ENCODE peak calls at places on chromosomes 2 and 18, in ten cellular contexts. M is GDM1; J is activated CD4-positive, CD25-positive, alpha-beta regulatory T cell; H is activated T-helper 1 cell treated with anti-CD3 and anti-CD28 coated beads, Interleukin-12 subunit alpha, Interleukin-12 subunit beta, Interleukin-2, Interleukin-4 antibody, amounts not matched to agents 30 ng/mL and 10 ng/mL and 1 ng/mL, durations not matched to agents 14 hours and 24 hours and 36 hours; L is T-helper 9 cell; W is T follicular helper cell; G is esophagus squamous epithelium; T is fibroblast of pulmonary artery; P is cerebellar nuclear complex; C is H54. Y is an unnamed sample.

GRCh38 chr2:30664761-30665358 is 142.4 kb downstream of the CAPN13 start:
- DNase-seq in L (no peak), J (no peak), T (peak; percentile 81), M (no peak), P (no peak), W (no peak), H (no peak), G (no peak), C (peak; percentile 72), Y (no peak)

GRCh38 chr2:156156580-156156979 is 175.9 kb downstream of the NR4A2 start:
- DNase-seq in T (no peak), L (no peak), J (no peak), G (no peak), M (no peak), C (no peak), H (no peak), W (no peak), P (no peak), Y (no peak)

GRCh38 chr2:43225093-43225787 is 1.2 kb downstream of the ZFP36L2 start:
- DNase-seq in W (peak; percentile 50), T (peak; percentile 79), J (peak; percentile 58), M (peak; percentile 51), C (no peak), L (peak; percentile 48), P (no peak), H (peak; percentile 60), G (no peak), Y (no peak)

GRCh38 chr18:22300665-22301636 is 116.8 kb downstream of the CTAGE1 start:
- DNase-seq in H (no peak), L (no peak), M (no peak), C (no peak), G (no peak), J (no peak), P (no peak), T (peak; percentile 51), W (no peak), Y (no peak)

GRCh38 chr2:226137201-226137811 is 662.3 kb downstream of the IRS1 start:
- DNase-seq in H (no peak), M (peak; percentile 19), P (no peak), J (no peak), W (no peak), L (no peak), C (no peak), G (no peak), T (peak; percentile 31), Y (no peak)

GRCh38 chr2:145108385-145108784 is 588.5 kb upstream of the ZEB2 start:
- DNase-seq in J (no peak), H (no peak), M (no peak), P (no peak), T (no peak), G (no peak), W (no peak), C (no peak), L (no peak), Y (no peak)

GRCh38 chr2:199274-199966 is 64.4 kb downstream of the SH3YL1 start:
- DNase-seq in M (no peak), T (no peak), L (no peak), J (no peak), G (no peak), C (no peak), P (no peak), W (no peak), H (no peak), Y (no peak)

GRCh38 chr2:147348886-147349285 is 495.9 kb upstream of the ACVR2A start:
- DNase-seq in L (no peak), G (no peak), J (no peak), W (no peak), C (no peak), P (no peak), T (no peak), H (no peak), M (no peak), Y (no peak)

GRCh38 chr2:27441958-27442281 is 261 bp upstream of the KRTCAP3 start:
- DNase-seq in P (no peak), T (no peak), C (no peak), W (no peak), J (no peak), M (no peak), G (no peak), H (no peak), L (no peak), Y (no peak)

GRCh38 chr2:225512873-225513580 is 113.5 kb downstream of the NYAP2 start:
- DNase-seq in G (no peak), C (no peak), P (no peak), M (no peak), J (no peak), T (peak; percentile 11), L (no peak), H (no peak), W (no peak), Y (peak; percentile 23)

GRCh38 chr2:43219383-43220228 is 6.8 kb downstream of the ZFP36L2 start:
- DNase-seq in L (peak; percentile 63), C (peak; percentile 93), P (no peak), M (peak; percentile 88), G (peak; percentile 65), J (peak; percentile 61), W (peak; percentile 68), H (peak; percentile 78), T (peak; percentile 85), Y (peak; percentile 59)

GRCh38 chr2:221104391-221104811 is 467.7 kb downstream of the EPHA4 start:
- DNase-seq in M (no peak), T (peak; percentile 29), C (no peak), G (no peak), W (no peak), L (no peak), J (no peak), H (no peak), P (peak; percentile 42), Y (peak; percentile 26)

GRCh38 chr2:91442246-91442905 is 2750.9 kb downstream of the RPIA start:
- DNase-seq in M (no peak), W (no peak), H (no peak), G (no peak), P (no peak), J (no peak), T (no peak), C (no peak), L (no peak), Y (no peak)

GRCh38 chr2:39468574-39469331 is 31.7 kb upstream of the MAP4K3 start:
- DNase-seq in H (no peak), P (no peak), J (no peak), G (no peak), W (no peak), M (no peak), C (no peak), T (peak; percentile 74), L (no peak), Y (no peak)

GRCh38 chr18:30093376-30093775 is 949.2 kb downstream of the DSC3 start:
- DNase-seq in W (no peak), H (no peak), C (no peak), M (no peak), L (no peak), G (no peak), P (no peak), T (peak; percentile 14), J (no peak), Y (no peak)

GRCh38 chr2:176251928-176252327 is 17.3 kb upstream of the MTX2 start:
- DNase-seq in H (no peak), M (no peak), G (no peak), C (no peak), T (no peak), W (no peak), L (no peak), J (no peak), P (no peak), Y (no peak)

GRCh38 chr2:54969295-54969939 is 80.8 kb downstream of the RTN4 start:
- DNase-seq in T (no peak), G (no peak), J (no peak), C (no peak), P (no peak), M (no peak), W (no peak), L (no peak), H (no peak), Y (no peak)

GRCh38 chr18:58176915-58177717 is 133.1 kb downstream of the NEDD4L start:
- DNase-seq in P (no peak), H (no peak), M (no peak), J (no peak), T (peak; percentile 94), L (no peak), G (no peak), W (no peak), C (peak; percentile 30), Y (peak; percentile 18)

GRCh38 chr2:9262671-9263171 is 56.1 kb downstream of the ASAP2 start:
- DNase-seq in J (no peak), M (no peak), G (no peak), W (no peak), C (no peak), H (no peak), T (peak; percentile 69), L (no peak), P (peak; percentile 49), Y (no peak)

GRCh38 chr2:205680067-205680466 is 2.2 kb upstream of the NRP2 start:
- DNase-seq in T (peak; percentile 91), M (no peak), P (no peak), C (peak; percentile 63), L (no peak), J (no peak), H (peak; percentile 44), W (peak; percentile 12), G (no peak), Y (peak; percentile 86)

GRCh38 chr2:25606892-25607291 is 66.5 kb downstream of the DTNB start:
- DNase-seq in L (no peak), P (no peak), C (no peak), W (no peak), J (no peak), G (no peak), H (no peak), T (peak; percentile 67), M (no peak), Y (peak; percentile 34)

GRCh38 chr2:71303849-71304248 is 27.7 kb upstream of the ZNF638 start:
- DNase-seq in P (no peak), M (no peak), C (no peak), T (no peak), W (no peak), L (no peak), H (no peak), J (no peak), G (no peak), Y (no peak)

GRCh38 chr2:128215897-128216645 is 102.6 kb downstream of the HS6ST1 start:
- DNase-seq in M (no peak), L (no peak), T (no peak), P (no peak), C (no peak), W (no peak), G (no peak), J (no peak), H (no peak), Y (no peak)

GRCh38 chr2:208320686-208321085 is 54.6 kb downstream of the PIKFYVE start:
- DNase-seq in L (no peak), W (no peak), T (peak; percentile 25), P (no peak), C (no peak), G (no peak), M (no peak), H (no peak), J (no peak), Y (no peak)

GRCh38 chr2:5391361-5391760 is 300.8 kb upstream of the SOX11 start:
- DNase-seq in P (no peak), L (no peak), J (no peak), W (no peak), G (no peak), C (no peak), H (no peak), M (no peak), T (no peak), Y (no peak)

GRCh38 chr18:59139291-59139614 is 431 bp upstream of the SEC11C start:
- DNase-seq in J (peak; percentile 86), M (peak; percentile 86), C (peak; percentile 73), G (peak; percentile 78), L (peak; percentile 90), P (peak; percentile 92), W (peak; percentile 90), H (peak; percentile 88), T (peak; percentile 89), Y (peak; percentile 83)

GRCh38 chr2:190477563-190478454 is 56.7 kb downstream of the NEMP2 start:
- DNase-seq in P (peak; percentile 80), T (no peak), M (no peak), J (no peak), G (no peak), L (no peak), H (no peak), W (no peak), C (no peak), Y (no peak)

GRCh38 chr2:96907405-96908041 is 37.6 kb upstream of the SEMA4C start:
- DNase-seq in L (no peak), T (peak; percentile 28), W (no peak), J (no peak), M (no peak), H (no peak), G (no peak), P (peak; percentile 43), C (no peak), Y (no peak)